ENCODE peak calls at places on chromosome 22, in six cellular contexts. Z is IMR-90; X is psoas muscle; P is effector memory CD4-positive, alpha-beta T cell; I is astrocyte of the spinal cord; O is osteoblast. U is an unnamed sample.
A peak's percentile ranks its signal among the peaks of the same experiment; 100 is the strongest.

GRCh38 chr22:24506802-24507438 is 11.8 kb downstream of the UPB1 start:
- DNase-seq in Z (peak; percentile 45), X (no peak), P (no peak), I (no peak), O (peak; percentile 15), U (no peak)

GRCh38 chr22:26751217-26751616 is 93.8 kb downstream of the MIAT start:
- DNase-seq in Z (no peak), X (no peak), P (no peak), I (peak; percentile 22), O (no peak), U (peak; percentile 85)

GRCh38 chr22:20093437-20093836 is 13.4 kb downstream of the DGCR8 start:
- DNase-seq in Z (no peak), X (peak; percentile 66), P (no peak), I (no peak), O (peak; percentile 38), U (no peak)

GRCh38 chr22:20015971-20016733 is 471 bp downstream of the ARVCF start:
- DNase-seq in Z (no peak), X (no peak), P (no peak), I (no peak), O (peak; percentile 81), U (peak; percentile 92)

GRCh38 chr22:17903564-17904295 is 120.6 kb downstream of the MICAL3 start:
- DNase-seq in Z (no peak), X (no peak), P (no peak), I (peak; percentile 36), O (no peak), U (peak; percentile 74)

GRCh38 chr22:19767427-19768380 is 7.1 kb downstream of the TBX1 start:
- DNase-seq in Z (no peak), X (peak; percentile 49), P (no peak), I (no peak), O (peak; percentile 82), U (peak; percentile 95)

GRCh38 chr22:30890689-30891442 is 77.7 kb downstream of the MORC2 start:
- DNase-seq in Z (peak; percentile 10), X (no peak), P (no peak), I (peak; percentile 17), O (peak; percentile 94), U (peak; percentile 90)

GRCh38 chr22:43505423-43505822 is 93.6 kb downstream of the MPPED1 start:
- DNase-seq in Z (no peak), X (no peak), P (no peak), I (no peak), O (peak; percentile 65), U (no peak)

GRCh38 chr22:27564806-27565205 is 236.8 kb downstream of the MN1 start:
- DNase-seq in Z (no peak), X (no peak), P (no peak), I (no peak), O (no peak), U (no peak)

GRCh38 chr22:24440270-24440717 is 12.9 kb downstream of the ADORA2A start:
- DNase-seq in Z (no peak), X (no peak), P (no peak), I (no peak), O (peak; percentile 37), U (no peak)

GRCh38 chr22:27409299-27409698 is 392.3 kb downstream of the MN1 start:
- DNase-seq in Z (no peak), X (no peak), P (no peak), I (no peak), O (no peak), U (no peak)

GRCh38 chr22:48333323-48333763 is 1494.3 kb downstream of the BRD1 start:
- DNase-seq in Z (no peak), X (no peak), P (no peak), I (no peak), O (peak; percentile 53), U (peak; percentile 37)

GRCh38 chr22:31313366-31314147 is 21.3 kb upstream of the PIK3IP1 start:
- DNase-seq in Z (peak; percentile 61), X (peak; percentile 61), P (peak; percentile 31), I (peak; percentile 67), O (peak; percentile 89), U (peak; percentile 88)

GRCh38 chr22:23402275-23403151 is 177.6 kb downstream of the IGLL1 start:
- DNase-seq in Z (peak; percentile 19), X (peak; percentile 47), P (peak; percentile 2), I (peak; percentile 24), O (peak; percentile 89), U (peak; percentile 97)
- H3K4me3 ChIP-seq in Z (no peak overlapping the region), X (peak overlapping the region; percentile 36), P (no peak overlapping the region), I (no peak overlapping the region), O (no peak overlapping the region), U (peak overlapping the region; percentile 39)

GRCh38 chr22:49619301-49619700 is 208.4 kb downstream of the BRD1 start:
- DNase-seq in Z (no peak), X (no peak), P (no peak), I (no peak), O (no peak), U (no peak)
- H3K4me3 ChIP-seq in Z (no peak overlapping the region), X (no peak overlapping the region), P (no peak overlapping the region), I (no peak overlapping the region), O (no peak overlapping the region), U (no peak overlapping the region)

GRCh38 chr22:33883961-33884808 is 36.1 kb downstream of the LARGE1 start:
- DNase-seq in Z (no peak), X (peak; percentile 42), P (no peak), I (no peak), O (no peak), U (no peak)
- H3K4me3 ChIP-seq in Z (no peak overlapping the region), X (peak overlapping the region; percentile 45), P (no peak overlapping the region), I (no peak overlapping the region), O (no peak overlapping the region), U (no peak overlapping the region)

GRCh38 chr22:39558950-39559349 is 11.6 kb upstream of the CACNA1I start:
- DNase-seq in Z (no peak), X (no peak), P (no peak), I (no peak), O (no peak), U (peak; percentile 68)

GRCh38 chr22:39558254-39558727 is 12.3 kb upstream of the CACNA1I start:
- DNase-seq in Z (no peak), X (no peak), P (no peak), I (no peak), O (no peak), U (peak; percentile 84)

GRCh38 chr22:39560127-39560526 is 10.4 kb upstream of the CACNA1I start:
- DNase-seq in Z (no peak), X (no peak), P (no peak), I (no peak), O (peak; percentile 86), U (peak; percentile 76)

GRCh38 chr22:39559456-39560105 is 11.0 kb upstream of the CACNA1I start:
- DNase-seq in Z (no peak), X (no peak), P (no peak), I (no peak), O (no peak), U (peak; percentile 95)

DNA sequence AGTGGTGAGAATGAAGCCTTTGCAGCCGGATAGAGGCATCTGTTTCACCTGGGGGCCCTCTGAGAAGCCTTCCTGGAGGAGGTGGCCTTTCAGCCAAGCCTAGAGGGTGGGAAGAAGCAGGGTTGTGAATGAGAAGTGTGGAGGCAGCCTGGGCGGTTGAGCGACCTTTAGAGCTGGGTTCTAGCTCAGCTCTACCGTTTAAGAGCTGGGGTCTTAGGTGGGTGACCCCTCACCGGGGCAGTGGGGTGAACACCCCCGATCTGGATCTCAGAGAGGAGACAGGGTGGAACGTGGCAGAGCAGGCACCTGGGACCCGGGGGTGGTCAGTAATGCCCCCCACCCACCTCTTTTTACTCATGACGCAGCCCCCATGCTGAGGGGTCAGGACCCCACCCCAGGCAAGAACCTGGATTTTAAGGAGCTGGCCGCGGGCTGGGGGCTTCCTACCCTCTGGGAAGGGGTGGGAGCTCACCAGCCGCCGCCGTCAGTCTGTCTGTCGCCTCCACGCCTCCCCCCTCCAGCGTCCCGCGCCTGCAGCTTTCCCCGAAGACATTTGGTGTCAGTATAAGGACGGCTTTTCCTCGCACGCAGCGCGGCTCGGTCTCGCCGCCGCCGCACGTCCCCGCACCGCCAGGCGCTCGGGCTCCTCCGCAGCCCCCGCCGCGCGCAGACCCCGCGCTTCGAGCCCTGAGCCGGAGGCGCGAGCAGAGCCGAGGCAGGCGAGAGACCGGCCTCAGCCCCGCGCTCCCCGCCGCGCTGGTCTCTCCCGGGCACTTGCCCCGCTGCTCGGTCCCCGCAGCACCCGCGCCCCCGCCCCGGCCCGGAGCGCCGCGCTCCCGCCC is 13.4 kb upstream of the CACNA1I start:
- DNase-seq in Z (peak; percentile 7), X (no peak), P (no peak), I (no peak), O (peak; percentile 84), U (peak; percentile 88)
- H3K4me3 ChIP-seq in Z (no peak overlapping the region), X (peak overlapping the region; percentile 39), P (peak overlapping the region; percentile 25), I (no peak overlapping the region), O (no peak overlapping the region), U (peak overlapping the region; percentile 19)

GRCh38 chr22:38081941-38082828 is 1.8 kb downstream of the SLC16A8 start:
- DNase-seq in Z (no peak), X (peak; percentile 13), P (no peak), I (no peak), O (peak; percentile 77), U (peak; percentile 76)
- H3K4me3 ChIP-seq in Z (no peak overlapping the region), X (peak overlapping the region; percentile 59), P (no peak overlapping the region), I (no peak overlapping the region), O (no peak overlapping the region), U (no peak overlapping the region)

U was measured in H7.